ENCODE peak calls at places on chromosome 17, in six cellular contexts. One of them, this sample, is unnamed.
A peak's percentile ranks its signal among the peaks of the same experiment; 100 is the strongest.

GRCh38 chr17:62075308-62075815 is 10.3 kb upstream of the MED13 start:
- DNase-seq in trophoblast cell: peak; percentile 82
- DNase-seq in heart left ventricle: no peak
- DNase-seq in CD8-positive, alpha-beta memory T cell: no peak
- DNase-seq in BE2C: no peak
- DNase-seq in ovary: no peak
- DNase-seq in this sample: no peak

GRCh38 chr17:48453447-48453846 is 23.4 kb upstream of the SKAP1 start:
- DNase-seq in trophoblast cell: no peak
- DNase-seq in heart left ventricle: no peak
- DNase-seq in BE2C: no peak
- DNase-seq in CD8-positive, alpha-beta memory T cell: no peak
- DNase-seq in ovary: no peak
- DNase-seq in this sample: no peak

GRCh38 chr17:81090361-81091133 is 55.6 kb downstream of the BAIAP2 start:
- DNase-seq in ovary: no peak
- DNase-seq in BE2C: peak; percentile 44
- DNase-seq in trophoblast cell: peak; percentile 35
- DNase-seq in CD8-positive, alpha-beta memory T cell: no peak
- DNase-seq in heart left ventricle: peak; percentile 36
- DNase-seq in this sample: peak; percentile 69

GRCh38 chr17:81983011-81983638 is 5.7 kb downstream of the ASPSCR1 start:
- DNase-seq in CD8-positive, alpha-beta memory T cell: no peak
- DNase-seq in heart left ventricle: no peak
- DNase-seq in BE2C: no peak
- DNase-seq in trophoblast cell: no peak
- DNase-seq in ovary: no peak
- DNase-seq in this sample: no peak

GRCh38 chr17:34989473-34989872 is 9.2 kb downstream of the LIG3 start:
- DNase-seq in trophoblast cell: no peak
- DNase-seq in ovary: no peak
- DNase-seq in BE2C: no peak
- DNase-seq in heart left ventricle: no peak
- DNase-seq in CD8-positive, alpha-beta memory T cell: no peak
- DNase-seq in this sample: no peak

GRCh38 chr17:31490019-31490383 is 98.5 kb downstream of the RAB11FIP4 start:
- DNase-seq in trophoblast cell: no peak
- DNase-seq in CD8-positive, alpha-beta memory T cell: no peak
- DNase-seq in BE2C: no peak
- DNase-seq in ovary: no peak
- DNase-seq in heart left ventricle: no peak
- DNase-seq in this sample: no peak

GRCh38 chr17:41464682-41465081 is 2.5 kb downstream of the KRT32 start:
- DNase-seq in BE2C: no peak
- DNase-seq in ovary: peak; percentile 46
- DNase-seq in heart left ventricle: peak; percentile 68
- DNase-seq in trophoblast cell: peak; percentile 9
- DNase-seq in CD8-positive, alpha-beta memory T cell: no peak
- DNase-seq in this sample: no peak

GRCh38 chr17:48737330-48738043 is 8.9 kb upstream of the HOXB13 start:
- DNase-seq in heart left ventricle: no peak
- DNase-seq in ovary: no peak
- DNase-seq in BE2C: no peak
- DNase-seq in CD8-positive, alpha-beta memory T cell: no peak
- DNase-seq in trophoblast cell: no peak
- DNase-seq in this sample: no peak

GRCh38 chr17:10120113-10120485 is 78.3 kb downstream of the GAS7 start:
- DNase-seq in ovary: no peak
- DNase-seq in BE2C: no peak
- DNase-seq in heart left ventricle: no peak
- DNase-seq in CD8-positive, alpha-beta memory T cell: no peak
- DNase-seq in trophoblast cell: no peak
- DNase-seq in this sample: no peak

GRCh38 chr17:77207689-77208216 is 67.0 kb downstream of the SEC14L1 start:
- DNase-seq in BE2C: no peak
- DNase-seq in heart left ventricle: no peak
- DNase-seq in trophoblast cell: no peak
- DNase-seq in CD8-positive, alpha-beta memory T cell: no peak
- DNase-seq in ovary: no peak
- DNase-seq in this sample: no peak

GRCh38 chr17:69485901-69486643 is 71.6 kb downstream of the MAP2K6 start:
- DNase-seq in heart left ventricle: no peak
- DNase-seq in trophoblast cell: no peak
- DNase-seq in ovary: no peak
- DNase-seq in BE2C: no peak
- DNase-seq in CD8-positive, alpha-beta memory T cell: no peak
- DNase-seq in this sample: no peak

GRCh38 chr17:2295575-2295974 is 8.0 kb downstream of the SMG6 start:
- DNase-seq in CD8-positive, alpha-beta memory T cell: no peak
- DNase-seq in ovary: no peak
- DNase-seq in trophoblast cell: no peak
- DNase-seq in heart left ventricle: no peak
- DNase-seq in BE2C: no peak
- DNase-seq in this sample: no peak

GRCh38 chr17:21223086-21223485 is 9.1 kb upstream of the TMEM11 start:
- DNase-seq in ovary: no peak
- DNase-seq in BE2C: no peak
- DNase-seq in CD8-positive, alpha-beta memory T cell: no peak
- DNase-seq in heart left ventricle: no peak
- DNase-seq in trophoblast cell: no peak
- DNase-seq in this sample: no peak

GRCh38 chr17:2435181-2435741 is 34.4 kb upstream of the MNT start:
- DNase-seq in heart left ventricle: no peak
- DNase-seq in BE2C: no peak
- DNase-seq in trophoblast cell: no peak
- DNase-seq in CD8-positive, alpha-beta memory T cell: no peak
- DNase-seq in ovary: no peak
- DNase-seq in this sample: peak; percentile 48

GRCh38 chr17:44315760-44316731 is 7.6 kb downstream of the RUNDC3A start:
- DNase-seq in heart left ventricle: no peak
- DNase-seq in CD8-positive, alpha-beta memory T cell: no peak
- DNase-seq in ovary: no peak
- DNase-seq in BE2C: peak; percentile 25
- DNase-seq in trophoblast cell: peak; percentile 25
- DNase-seq in this sample: peak; percentile 76

GRCh38 chr17:33291248-33292183 is 1.6 kb downstream of the ASIC2 start:
- DNase-seq in trophoblast cell: peak; percentile 75
- DNase-seq in BE2C: peak; percentile 30
- DNase-seq in ovary: no peak
- DNase-seq in heart left ventricle: no peak
- DNase-seq in CD8-positive, alpha-beta memory T cell: no peak
- DNase-seq in this sample: no peak

GRCh38 chr17:51860934-51861561 is 297.5 kb downstream of the CA10 start:
- DNase-seq in ovary: no peak
- DNase-seq in trophoblast cell: peak; percentile 51
- DNase-seq in BE2C: peak; percentile 75
- DNase-seq in heart left ventricle: no peak
- DNase-seq in CD8-positive, alpha-beta memory T cell: no peak
- DNase-seq in this sample: peak; percentile 3

GRCh38 chr17:71553381-71553780 is 567.4 kb upstream of the SOX9 start:
- DNase-seq in BE2C: no peak
- DNase-seq in trophoblast cell: no peak
- DNase-seq in heart left ventricle: no peak
- DNase-seq in CD8-positive, alpha-beta memory T cell: no peak
- DNase-seq in ovary: no peak
- DNase-seq in this sample: no peak

GRCh38 chr17:82356028-82356427 is 3.0 kb upstream of the TEX19 start:
- DNase-seq in ovary: no peak
- DNase-seq in BE2C: no peak
- DNase-seq in CD8-positive, alpha-beta memory T cell: no peak
- DNase-seq in heart left ventricle: no peak
- DNase-seq in trophoblast cell: peak; percentile 45
- DNase-seq in this sample: no peak

GRCh38 chr17:5706835-5707234 is 122.5 kb upstream of the NLRP1 start:
- DNase-seq in CD8-positive, alpha-beta memory T cell: peak; percentile 50
- DNase-seq in BE2C: peak; percentile 31
- DNase-seq in trophoblast cell: peak; percentile 63
- DNase-seq in heart left ventricle: peak; percentile 41
- DNase-seq in ovary: peak; percentile 51
- DNase-seq in this sample: peak; percentile 26

GRCh38 chr17:45398800-45399199 is 33.9 kb downstream of the ARHGAP27 start:
- DNase-seq in heart left ventricle: no peak
- DNase-seq in ovary: no peak
- DNase-seq in BE2C: no peak
- DNase-seq in trophoblast cell: no peak
- DNase-seq in CD8-positive, alpha-beta memory T cell: no peak
- DNase-seq in this sample: no peak

GRCh38 chr17:48795444-48796162 is 21.4 kb downstream of the TTLL6 start:
- DNase-seq in trophoblast cell: peak; percentile 66
- DNase-seq in ovary: no peak
- DNase-seq in heart left ventricle: no peak
- DNase-seq in CD8-positive, alpha-beta memory T cell: no peak
- DNase-seq in BE2C: no peak
- DNase-seq in this sample: no peak

GRCh38 chr17:42051645-42052044 is 1.2 kb upstream of the C17orf113 start:
- DNase-seq in heart left ventricle: no peak
- DNase-seq in BE2C: no peak
- DNase-seq in ovary: no peak
- DNase-seq in trophoblast cell: no peak
- DNase-seq in CD8-positive, alpha-beta memory T cell: no peak
- DNase-seq in this sample: no peak

GRCh38 chr17:8189041-8189710 is 804 bp downstream of the BORCS6 start:
- DNase-seq in ovary: peak; percentile 50
- DNase-seq in trophoblast cell: peak; percentile 34
- DNase-seq in BE2C: peak; percentile 15
- DNase-seq in CD8-positive, alpha-beta memory T cell: no peak
- DNase-seq in heart left ventricle: peak; percentile 39
- DNase-seq in this sample: no peak

GRCh38 chr17:79925242-79925957 is 86.2 kb upstream of the CBX4 start:
- DNase-seq in trophoblast cell: no peak
- DNase-seq in heart left ventricle: peak; percentile 57
- DNase-seq in BE2C: peak; percentile 59
- DNase-seq in ovary: no peak
- DNase-seq in CD8-positive, alpha-beta memory T cell: no peak
- DNase-seq in this sample: no peak

GRCh38 chr17:42294469-42295398 is 6.4 kb downstream of the STAT5A start:
- DNase-seq in ovary: no peak
- DNase-seq in CD8-positive, alpha-beta memory T cell: no peak
- DNase-seq in trophoblast cell: peak; percentile 35
- DNase-seq in BE2C: no peak
- DNase-seq in heart left ventricle: no peak
- DNase-seq in this sample: no peak

GRCh38 chr17:58172369-58173071 is 5.7 kb downstream of the OR4D2 start:
- DNase-seq in heart left ventricle: no peak
- DNase-seq in trophoblast cell: peak; percentile 25
- DNase-seq in BE2C: no peak
- DNase-seq in CD8-positive, alpha-beta memory T cell: peak; percentile 21
- DNase-seq in ovary: no peak
- DNase-seq in this sample: peak; percentile 8

GRCh38 chr17:60464343-60464742 is 42.1 kb downstream of the CHCT1 start:
- DNase-seq in heart left ventricle: no peak
- DNase-seq in CD8-positive, alpha-beta memory T cell: no peak
- DNase-seq in trophoblast cell: no peak
- DNase-seq in ovary: no peak
- DNase-seq in BE2C: no peak
- DNase-seq in this sample: no peak
- H3K4me1 ChIP-seq in heart left ventricle: peaks cover 21% of the 10 kb centered on the region
- H3K4me1 ChIP-seq in CD8-positive, alpha-beta memory T cell: no peaks in the 10 kb centered on the region
- H3K4me1 ChIP-seq in trophoblast cell: no peaks in the 10 kb centered on the region
- H3K4me1 ChIP-seq in ovary: peaks cover 7% of the 10 kb centered on the region
- H3K4me1 ChIP-seq in BE2C: peaks cover 6% of the 10 kb centered on the region
- H3K4me1 ChIP-seq in this sample: peaks cover 1% of the 10 kb centered on the region

DNA sequence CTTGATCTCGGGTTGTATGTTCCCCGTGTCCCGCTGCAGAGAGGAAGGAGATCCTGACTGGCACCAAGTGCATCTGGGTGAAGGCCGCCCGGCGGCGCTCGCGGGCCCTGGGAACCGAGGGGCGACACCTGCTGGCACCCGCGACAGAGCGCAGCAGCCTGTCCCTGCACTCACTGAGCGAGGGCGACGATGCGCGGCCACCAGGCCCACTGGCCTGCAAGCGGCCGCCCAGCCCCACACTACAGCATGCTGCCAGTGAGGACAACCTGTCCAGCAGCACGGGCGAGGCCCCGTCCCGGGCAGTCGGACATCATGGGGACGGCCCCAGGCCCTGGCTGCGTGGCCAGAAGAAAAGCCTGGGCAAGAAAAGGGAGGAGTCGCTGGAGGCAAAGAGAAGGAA is 7.5 kb downstream of the BTBD17 start:
- DNase-seq in CD8-positive, alpha-beta memory T cell: peak; percentile 22
- DNase-seq in heart left ventricle: peak; percentile 46
- DNase-seq in BE2C: peak; percentile 84
- DNase-seq in trophoblast cell: no peak
- DNase-seq in ovary: no peak
- DNase-seq in this sample: peak; percentile 80
- H3K27me3 ChIP-seq in CD8-positive, alpha-beta memory T cell: peaks cover 43% of the 10 kb centered on the region
- H3K27me3 ChIP-seq in heart left ventricle: peaks cover 45% of the 10 kb centered on the region
- H3K27me3 ChIP-seq in BE2C: peaks cover 96% of the 10 kb centered on the region
- H3K27me3 ChIP-seq in trophoblast cell: peaks cover 20% of the 10 kb centered on the region
- H3K27me3 ChIP-seq in ovary: no peaks in the 10 kb centered on the region
- H3K27me3 ChIP-seq in this sample: peaks cover 60% of the 10 kb centered on the region

GRCh38 chr17:78361227-78361683 is 1.4 kb upstream of the SOCS3 start:
- DNase-seq in BE2C: no peak
- DNase-seq in trophoblast cell: no peak
- DNase-seq in heart left ventricle: no peak
- DNase-seq in ovary: peak; percentile 35
- DNase-seq in CD8-positive, alpha-beta memory T cell: no peak
- DNase-seq in this sample: no peak
- H3K4me3 ChIP-seq in BE2C: no peak overlapping the region
- H3K4me3 ChIP-seq in trophoblast cell: no peak overlapping the region
- H3K4me3 ChIP-seq in heart left ventricle: no peak overlapping the region
- H3K4me3 ChIP-seq in ovary: no peak overlapping the region
- H3K4me3 ChIP-seq in CD8-positive, alpha-beta memory T cell: no peak overlapping the region
- H3K4me3 ChIP-seq in this sample: peak overlapping the region; percentile 72

GRCh38 chr17:17683710-17684365 is 2.6 kb downstream of the RAI1 start:
- DNase-seq in trophoblast cell: no peak
- DNase-seq in ovary: no peak
- DNase-seq in heart left ventricle: no peak
- DNase-seq in CD8-positive, alpha-beta memory T cell: no peak
- DNase-seq in BE2C: no peak
- DNase-seq in this sample: no peak
- H3K4me1 ChIP-seq in trophoblast cell: peaks cover 31% of the 10 kb centered on the region
- H3K4me1 ChIP-seq in ovary: peaks cover 25% of the 10 kb centered on the region
- H3K4me1 ChIP-seq in heart left ventricle: peaks cover 47% of the 10 kb centered on the region
- H3K4me1 ChIP-seq in CD8-positive, alpha-beta memory T cell: peaks cover 20% of the 10 kb centered on the region
- H3K4me1 ChIP-seq in BE2C: peaks cover 17% of the 10 kb centered on the region
- H3K4me1 ChIP-seq in this sample: peaks cover 28% of the 10 kb centered on the region

GRCh38 chr17:55620023-55620422 is 102.6 kb downstream of the TMEM100 start:
- DNase-seq in BE2C: no peak
- DNase-seq in CD8-positive, alpha-beta memory T cell: no peak
- DNase-seq in ovary: no peak
- DNase-seq in trophoblast cell: no peak
- DNase-seq in heart left ventricle: no peak
- DNase-seq in this sample: no peak
- H3K27me3 ChIP-seq in BE2C: no peaks in the 10 kb centered on the region
- H3K27me3 ChIP-seq in CD8-positive, alpha-beta memory T cell: no peaks in the 10 kb centered on the region
- H3K27me3 ChIP-seq in ovary: no peaks in the 10 kb centered on the region
- H3K27me3 ChIP-seq in trophoblast cell: no peaks in the 10 kb centered on the region
- H3K27me3 ChIP-seq in heart left ventricle: no peaks in the 10 kb centered on the region
- H3K27me3 ChIP-seq in this sample: no peaks in the 10 kb centered on the region